ENCODE peak calls at places on chromosomes 12 and 14, in five cellular contexts. B is GM10248, A is NB4, Q is WTC11, D is spleen. W is an unnamed sample.

GRCh38 chr12:107990325-107990724 is 138.8 kb upstream of the WSCD2 start:
- DNase-seq in B (peak), A (peak), Q (peak), D (no peak), W (no peak)

GRCh38 chr12:104280703-104281458 is 22.7 kb upstream of the EID3 start:
- DNase-seq in B (no peak), A (peak), Q (no peak), D (no peak), W (no peak)

GRCh38 chr12:2775431-2775830 is 19.3 kb upstream of the FKBP4 start:
- DNase-seq in B (no peak), A (no peak), Q (no peak), D (no peak), W (no peak)

GRCh38 chr12:118189761-118190181 is 53.8 kb downstream of the PEBP1 start:
- DNase-seq in B (no peak), A (no peak), Q (peak), D (no peak), W (no peak)

GRCh38 chr12:83818888-83819287 is 1093.7 kb downstream of the SLC6A15 start:
- DNase-seq in B (no peak), A (no peak), Q (no peak), D (no peak), W (no peak)

GRCh38 chr12:6072302-6072752 is 52.1 kb downstream of the VWF start:
- DNase-seq in B (no peak), A (peak), Q (no peak), D (no peak), W (no peak)

GRCh38 chr14:69153848-69154208 is 909 bp upstream of the DCAF5 start:
- DNase-seq in B (no peak), A (peak), Q (no peak), D (peak), W (no peak)

GRCh38 chr12:59056931-59057330 is 136.6 kb upstream of the LRIG3 start:
- DNase-seq in B (no peak), A (no peak), Q (no peak), D (no peak), W (no peak)

GRCh38 chr14:28596336-28596735 is 170.3 kb upstream of the FOXG1 start:
- DNase-seq in B (no peak), A (no peak), Q (no peak), D (no peak), W (no peak)

GRCh38 chr12:96258451-96258933 is 64.3 kb downstream of the ELK3 start:
- DNase-seq in B (no peak), A (peak), Q (no peak), D (peak), W (no peak)

GRCh38 chr12:108815875-108816594 is 41.3 kb downstream of the SSH1 start:
- DNase-seq in B (no peak), A (no peak), Q (no peak), D (peak), W (no peak)

GRCh38 chr12:122097641-122098364 is 19.2 kb downstream of the MLXIP start:
- DNase-seq in B (no peak), A (no peak), Q (no peak), D (no peak), W (no peak)

GRCh38 chr12:11633968-11634367 is 15.5 kb upstream of the ETV6 start:
- DNase-seq in B (no peak), A (no peak), Q (no peak), D (no peak), W (no peak)

GRCh38 chr12:92058664-92059063 is 87.0 kb downstream of the BTG1 start:
- DNase-seq in B (no peak), A (no peak), Q (no peak), D (no peak), W (no peak)

GRCh38 chr14:75578786-75579781 is 664 bp downstream of the FLVCR2 start:
- DNase-seq in B (no peak), A (no peak), Q (peak), D (peak), W (no peak)

GRCh38 chr14:64828096-64828495 is 51.6 kb downstream of the SPTB start:
- DNase-seq in B (no peak), A (no peak), Q (no peak), D (no peak), W (no peak)

GRCh38 chr12:25615119-25615518 is 62.0 kb upstream of the LMNTD1 start:
- DNase-seq in B (no peak), A (peak), Q (no peak), D (no peak), W (no peak)

GRCh38 chr14:89422181-89422951 is 5.3 kb upstream of the FOXN3 start:
- DNase-seq in B (no peak), A (no peak), Q (no peak), D (no peak), W (no peak)

GRCh38 chr12:104422441-104422840 is 34.3 kb upstream of the CHST11 start:
- DNase-seq in B (no peak), A (no peak), Q (no peak), D (no peak), W (no peak)

GRCh38 chr14:68727315-68728078 is 65.4 kb downstream of the ZFP36L1 start:
- DNase-seq in B (no peak), A (no peak), Q (no peak), D (no peak), W (no peak)

GRCh38 chr12:51868821-51869489 is 18.9 kb upstream of the ANKRD33 start:
- DNase-seq in B (no peak), A (peak), Q (peak), D (no peak), W (peak)

GRCh38 chr14:73248294-73248868 is 11.1 kb downstream of the PAPLN start:
- DNase-seq in B (no peak), A (peak), Q (no peak), D (peak), W (no peak)

GRCh38 chr14:52356025-52356424 is 41.9 kb downstream of the PTGER2 start:
- DNase-seq in B (no peak), A (no peak), Q (no peak), D (no peak), W (no peak)

GRCh38 chr12:84911331-84912190 is 1.0 kb downstream of the SLC6A15 start:
- DNase-seq in B (peak), A (peak), Q (peak), D (no peak), W (no peak)

GRCh38 chr14:55901281-55901680 is 216.9 kb upstream of the PELI2 start:
- DNase-seq in B (no peak), A (no peak), Q (no peak), D (no peak), W (no peak)

GRCh38 chr12:64840949-64841717 is 16.7 kb downstream of the TBC1D30 start:
- DNase-seq in B (no peak), A (no peak), Q (no peak), D (no peak), W (no peak)

GRCh38 chr14:80926706-80927384 is 14.7 kb downstream of the CEP128 start:
- DNase-seq in B (no peak), A (peak), Q (no peak), D (no peak), W (no peak)

GRCh38 chr12:48988030-48988649 is 10.0 kb downstream of the WNT1 start:
- DNase-seq in B (peak), A (peak), Q (peak), D (peak), W (no peak)

GRCh38 chr14:100531152-100531551 is 56.1 kb downstream of the BEGAIN start:
- DNase-seq in B (no peak), A (peak), Q (peak), D (peak), W (peak)

GRCh38 chr14:22071001-22071400 is 397.4 kb upstream of the OR4E1 start:
- DNase-seq in B (peak), A (peak), Q (no peak), D (peak), W (no peak)

GRCh38 chr12:105348142-105348541 is 17.7 kb downstream of the C12orf75 start:
- DNase-seq in B (no peak), A (no peak), Q (no peak), D (no peak), W (no peak)

GRCh38 chr14:101893759-101894158 is 70.6 kb upstream of the DYNC1H1 start:
- DNase-seq in B (no peak), A (no peak), Q (no peak), D (peak), W (no peak)

DNA sequence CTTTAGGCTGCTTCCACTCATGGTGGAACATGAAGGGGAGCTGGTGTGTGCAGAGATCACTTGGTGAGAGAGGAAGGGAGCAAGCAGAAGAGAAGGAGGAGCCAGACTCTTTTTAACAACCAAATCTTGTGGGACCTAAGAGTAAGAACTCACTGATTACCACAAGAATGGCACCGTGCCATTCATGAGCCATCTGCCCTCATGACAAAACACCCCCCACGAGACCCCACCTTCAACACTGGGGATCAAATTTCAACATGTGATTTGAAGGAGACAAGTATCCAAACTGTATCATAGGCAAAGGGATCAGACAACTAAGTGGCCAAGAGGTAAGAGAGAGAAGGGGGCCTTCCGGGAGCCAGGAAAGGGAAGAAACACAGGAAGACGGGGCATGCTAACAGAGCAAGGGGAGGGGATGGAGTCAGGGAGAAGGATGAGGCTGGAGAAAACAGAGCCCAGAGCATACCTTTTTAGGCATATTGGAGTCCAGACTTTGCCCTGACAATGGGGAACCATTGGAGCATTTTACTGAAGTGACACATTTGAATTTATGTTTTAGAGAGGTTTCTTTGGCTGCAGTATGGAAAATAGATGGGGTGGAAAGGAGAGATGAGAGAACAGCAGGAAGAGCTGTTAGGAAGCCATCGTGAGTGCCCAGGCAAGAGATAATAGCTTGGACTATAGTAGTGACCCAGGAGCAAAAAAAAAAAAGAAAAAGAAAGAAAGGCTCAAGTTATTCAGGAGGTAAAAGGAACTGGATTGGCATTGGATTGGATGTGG is 204.4 kb upstream of the NUDT4 start:
- DNase-seq in B (no peak), A (no peak), Q (no peak), D (no peak), W (no peak)
- TF ChIP-seq CTCF in B (no peak), A (no peak), Q (no peak), D (no peak), W (no peak)

DNA sequence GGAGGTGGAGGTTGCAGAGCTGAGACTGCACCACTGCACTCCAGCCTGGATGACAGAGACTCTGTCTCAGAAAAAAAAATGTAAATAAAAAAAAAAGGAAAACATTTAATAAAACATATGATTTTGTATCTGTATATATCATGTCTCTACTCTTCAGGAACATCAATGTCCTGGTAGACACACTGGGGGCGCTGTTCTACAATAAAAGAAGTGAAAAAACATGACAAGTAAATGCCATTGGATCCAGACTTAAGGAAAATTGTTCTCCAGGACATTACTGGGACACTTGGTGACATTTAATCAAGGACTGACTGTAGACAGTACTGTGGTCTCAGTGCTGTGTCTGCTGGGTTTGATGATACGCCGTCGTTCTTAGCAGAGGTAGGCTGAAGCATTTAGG is 15.5 kb upstream of the KLC1 start:
- DNase-seq in B (no peak), A (no peak), Q (no peak), D (no peak), W (no peak)
- TF ChIP-seq CTCF in B (no peak), A (no peak), Q (no peak), D (no peak), W (no peak)

GRCh38 chr12:114403044-114403689 is 2.8 kb downstream of the TBX5 start:
- DNase-seq in B (no peak), A (no peak), Q (peak), D (no peak), W (no peak)
- TF ChIP-seq CTCF in B (no peak), A (no peak), Q (no peak), D (no peak), W (no peak)

GRCh38 chr12:120800665-120801064 is 75.0 kb downstream of the ACADS start:
- DNase-seq in B (peak), A (no peak), Q (no peak), D (no peak), W (no peak)

GRCh38 chr12:120795441-120796178 is 70.0 kb downstream of the ACADS start:
- DNase-seq in B (no peak), A (no peak), Q (no peak), D (no peak), W (no peak)

GRCh38 chr12:120799417-120800045 is 73.9 kb downstream of the ACADS start:
- DNase-seq in B (no peak), A (no peak), Q (no peak), D (no peak), W (no peak)

GRCh38 chr12:120798696-120799095 is 73.1 kb downstream of the ACADS start:
- DNase-seq in B (no peak), A (no peak), Q (no peak), D (no peak), W (no peak)

GRCh38 chr12:120797677-120798642 is 72.3 kb downstream of the ACADS start:
- DNase-seq in B (peak), A (no peak), Q (no peak), D (no peak), W (no peak)
- TF ChIP-seq CTCF in B (no peak), A (no peak), Q (no peak), D (no peak), W (no peak)